ENCODE peak calls at places on chromosomes 4 and X, in four cellular contexts. M, L, Z and F are unnamed samples.

GRCh38 chrX:69065451-69065850 is 99.8 kb downstream of the PJA1 start:
- DNase-seq in M (peak; percentile 18), Z (no peak), L (no peak), F (no peak)

GRCh38 chrX:152024710-152025109 is 50.2 kb upstream of the GABRE start:
- DNase-seq in M (no peak), Z (no peak), L (no peak), F (no peak)

GRCh38 chrX:64894454-64895038 is 81.7 kb downstream of the ZC4H2 start:
- DNase-seq in M (no peak), Z (no peak), L (no peak), F (peak; percentile 9)

GRCh38 chrX:119885554-119886428 is 9.9 kb upstream of the AKAP14 start:
- DNase-seq in L (no peak), Z (no peak), M (no peak), F (no peak)

GRCh38 chr4:7171191-7171900 is 21.0 kb upstream of the SORCS2 start:
- DNase-seq in M (no peak), Z (no peak), L (no peak), F (no peak)

GRCh38 chrX:46326161-46326560 is 219.1 kb downstream of the ZNF674 start:
- DNase-seq in M (no peak), L (peak; percentile 5), Z (no peak), F (no peak)

GRCh38 chr4:16914208-16914607 is 15.8 kb upstream of the LDB2 start:
- DNase-seq in Z (no peak), M (no peak), L (peak; percentile 5), F (no peak)

GRCh38 chr4:122104184-122104583 is 47.9 kb upstream of the BLTP1 start:
- DNase-seq in L (no peak), M (no peak), Z (no peak), F (no peak)

GRCh38 chr4:82241534-82241933 is 132.3 kb downstream of the HNRNPD start:
- DNase-seq in L (no peak), M (no peak), Z (no peak), F (no peak)

GRCh38 chrX:153793291-153793690 is 884 bp downstream of the IDH3G start:
- DNase-seq in L (no peak), Z (no peak), M (no peak), F (no peak)

GRCh38 chr4:57550143-57550542 is 440.0 kb upstream of the IGFBP7 start:
- DNase-seq in Z (no peak), M (no peak), L (no peak), F (no peak)

GRCh38 chr4:7802093-7802726 is 137.5 kb downstream of the AFAP1 start:
- DNase-seq in M (peak; percentile 84), Z (peak; percentile 58), L (peak; percentile 44), F (peak; percentile 54)

GRCh38 chr4:175873707-175874106 is 61.6 kb upstream of the GPM6A start:
- DNase-seq in L (no peak), M (no peak), Z (no peak), F (no peak)

GRCh38 chr4:187480146-187481145 is 515.1 kb upstream of the ZFP42 start:
- DNase-seq in Z (no peak), L (no peak), M (no peak), F (no peak)

GRCh38 chr4:56156141-56156540 is 207.4 kb downstream of the CEP135 start:
- DNase-seq in L (no peak), M (no peak), Z (no peak), F (no peak)

GRCh38 chrX:56130013-56130412 is 102.1 kb upstream of the KLF8 start:
- DNase-seq in L (no peak), M (no peak), Z (no peak), F (no peak)

GRCh38 chrX:154032156-154032555 is 12.5 kb upstream of the IRAK1 start:
- DNase-seq in M (no peak), L (no peak), Z (no peak), F (no peak)

GRCh38 chr4:79241846-79242245 is 84.0 kb downstream of the NAA11 start:
- DNase-seq in L (no peak), M (no peak), Z (no peak), F (peak; percentile 3)

GRCh38 chr4:7197910-7198309 is 5.6 kb downstream of the SORCS2 start:
- DNase-seq in Z (no peak), M (peak; percentile 29), L (no peak), F (no peak)

GRCh38 chr4:10098770-10099139 is 17.8 kb downstream of the WDR1 start:
- DNase-seq in L (no peak), Z (no peak), M (no peak), F (peak; percentile 20)

GRCh38 chrX:10106801-10107200 is 50.0 kb upstream of the CLCN4 start:
- DNase-seq in L (no peak), M (no peak), Z (no peak), F (no peak)

GRCh38 chr4:76354517-76355473 is 48.3 kb downstream of the STBD1 start:
- DNase-seq in L (no peak), M (no peak), Z (no peak), F (peak; percentile 71)

GRCh38 chr4:87188063-87188462 is 32.4 kb downstream of the KLHL8 start:
- DNase-seq in M (no peak), L (no peak), Z (no peak), F (no peak)

GRCh38 chr4:146443525-146443924 is 78.2 kb downstream of the SLC10A7 start:
- DNase-seq in L (no peak), Z (no peak), M (no peak), F (no peak)

GRCh38 chr4:10728016-10728415 is 43.4 kb upstream of the CLNK start:
- DNase-seq in M (no peak), Z (peak; percentile 24), L (no peak), F (no peak)

GRCh38 chr4:99117876-99118693 is 26.0 kb downstream of the ADH4 start:
- DNase-seq in L (no peak), M (no peak), Z (no peak), F (no peak)

GRCh38 chr4:185238750-185239149 is 29.4 kb downstream of the SNX25 start:
- DNase-seq in M (no peak), L (no peak), Z (no peak), F (no peak)

GRCh38 chrX:40157228-40158035 is 59.7 kb upstream of the BCOR start:
- DNase-seq in M (no peak), Z (no peak), L (no peak), F (no peak)

GRCh38 chr4:10962246-10962645 is 277.7 kb upstream of the CLNK start:
- DNase-seq in Z (no peak), L (no peak), M (no peak), F (no peak)

GRCh38 chrX:126165401-126165720 is 728 bp downstream of the DCAF12L2 start:
- DNase-seq in Z (no peak), M (no peak), L (no peak), F (no peak)

GRCh38 chrX:18983711-18984380 is at the start of gene PHKA2:
- DNase-seq in Z (peak; percentile 35), M (no peak), L (peak; percentile 1), F (peak; percentile 65)

GRCh38 chrX:135389243-135389642 is 32.5 kb upstream of the SMIM10L2A start:
- DNase-seq in Z (no peak), M (no peak), L (no peak), F (no peak)

GRCh38 chrX:58025979-58026378 is 115.7 kb upstream of the ZXDA start:
- DNase-seq in L (no peak), Z (peak; percentile 4), M (no peak), F (peak; percentile 2)

GRCh38 chr4:78653655-78654054 is 102.1 kb downstream of the ANXA3 start:
- DNase-seq in L (no peak), M (no peak), Z (no peak), F (no peak)

GRCh38 chrX:52422884-52423283 is 54.1 kb downstream of the XAGE2 start:
- DNase-seq in L (peak; percentile 35), M (no peak), Z (no peak), F (no peak)

GRCh38 chrX:21056636-21057035 is 317.6 kb upstream of the CNKSR2 start:
- DNase-seq in L (no peak), M (no peak), Z (no peak), F (no peak)

GRCh38 chr4:158775091-158775651 is 6.3 kb downstream of the FNIP2 start:
- DNase-seq in L (no peak), Z (no peak), M (no peak), F (no peak)

GRCh38 chr4:102263024-102263787 is 82.1 kb downstream of the SLC39A8 start:
- DNase-seq in L (peak; percentile 43), M (no peak), Z (no peak), F (peak; percentile 1)

GRCh38 chrX:47321386-47321785 is 49.0 kb upstream of the ZNF157 start:
- DNase-seq in L (no peak), M (peak; percentile 44), Z (no peak), F (no peak)

GRCh38 chr4:126727461-126727860 is 905.3 kb upstream of the INTU start:
- DNase-seq in M (no peak), Z (no peak), L (no peak), F (no peak)